ENCODE peak calls at places on chromosomes 11 and 22, in eight cellular contexts. One of them, this sample, is unnamed.

GRCh38 chr11:107857550-107858216 is 904 bp downstream of the SLC35F2 start:
- DNase-seq in AG04449: no peak
- DNase-seq in GM23248: peak; percentile 34
- DNase-seq in GM10248: no peak
- DNase-seq in NCI-H2029 treated with DMSO at 0.1 percent for 48 hours: no peak
- DNase-seq in effector memory CD4-positive, alpha-beta T cell: no peak
- DNase-seq in HepG2: no peak
- DNase-seq in fibroblast of the conjunctiva: no peak
- DNase-seq in this sample: no peak

GRCh38 chr22:37016134-37016910 is 2.9 kb downstream of the TST start:
- DNase-seq in AG04449: no peak
- DNase-seq in GM23248: no peak
- DNase-seq in GM10248: no peak
- DNase-seq in NCI-H2029 treated with DMSO at 0.1 percent for 48 hours: no peak
- DNase-seq in effector memory CD4-positive, alpha-beta T cell: no peak
- DNase-seq in HepG2: no peak
- DNase-seq in fibroblast of the conjunctiva: no peak
- DNase-seq in this sample: no peak

GRCh38 chr11:100094121-100094865 is 592.8 kb upstream of the ARHGAP42 start:
- DNase-seq in AG04449: no peak
- DNase-seq in GM23248: no peak
- DNase-seq in GM10248: no peak
- DNase-seq in NCI-H2029 treated with DMSO at 0.1 percent for 48 hours: no peak
- DNase-seq in effector memory CD4-positive, alpha-beta T cell: no peak
- DNase-seq in HepG2: no peak
- DNase-seq in fibroblast of the conjunctiva: no peak
- DNase-seq in this sample: no peak

GRCh38 chr11:18731949-18732821 is 6.2 kb upstream of the IGSF22 start:
- DNase-seq in AG04449: no peak
- DNase-seq in GM23248: peak; percentile 41
- DNase-seq in GM10248: peak; percentile 75
- DNase-seq in NCI-H2029 treated with DMSO at 0.1 percent for 48 hours: peak; percentile 6
- DNase-seq in effector memory CD4-positive, alpha-beta T cell: peak; percentile 44
- DNase-seq in HepG2: no peak
- DNase-seq in fibroblast of the conjunctiva: no peak
- DNase-seq in this sample: peak; percentile 59

GRCh38 chr22:50260801-50261614 is 475 bp downstream of the MAPK12 start:
- DNase-seq in AG04449: no peak
- DNase-seq in GM23248: peak; percentile 85
- DNase-seq in GM10248: peak; percentile 73
- DNase-seq in NCI-H2029 treated with DMSO at 0.1 percent for 48 hours: no peak
- DNase-seq in effector memory CD4-positive, alpha-beta T cell: no peak
- DNase-seq in HepG2: no peak
- DNase-seq in fibroblast of the conjunctiva: no peak
- DNase-seq in this sample: no peak

GRCh38 chr22:35498026-35498425 is 42.6 kb upstream of the RASD2 start:
- DNase-seq in AG04449: no peak
- DNase-seq in GM23248: no peak
- DNase-seq in GM10248: no peak
- DNase-seq in NCI-H2029 treated with DMSO at 0.1 percent for 48 hours: no peak
- DNase-seq in effector memory CD4-positive, alpha-beta T cell: no peak
- DNase-seq in HepG2: no peak
- DNase-seq in fibroblast of the conjunctiva: no peak
- DNase-seq in this sample: no peak

GRCh38 chr11:40328890-40329617 is 1130.4 kb downstream of the LRRC4C start:
- DNase-seq in AG04449: peak; percentile 99
- DNase-seq in GM23248: peak; percentile 84
- DNase-seq in GM10248: no peak
- DNase-seq in NCI-H2029 treated with DMSO at 0.1 percent for 48 hours: no peak
- DNase-seq in effector memory CD4-positive, alpha-beta T cell: no peak
- DNase-seq in HepG2: peak; percentile 76
- DNase-seq in fibroblast of the conjunctiva: peak; percentile 99
- DNase-seq in this sample: no peak

GRCh38 chr22:31790240-31790639 is 36.4 kb downstream of the DEPDC5 start:
- DNase-seq in AG04449: no peak
- DNase-seq in GM23248: no peak
- DNase-seq in GM10248: peak; percentile 57
- DNase-seq in NCI-H2029 treated with DMSO at 0.1 percent for 48 hours: peak; percentile 10
- DNase-seq in effector memory CD4-positive, alpha-beta T cell: no peak
- DNase-seq in HepG2: no peak
- DNase-seq in fibroblast of the conjunctiva: no peak
- DNase-seq in this sample: no peak

GRCh38 chr11:30488304-30488998 is 97.7 kb downstream of the MPPED2 start:
- DNase-seq in AG04449: peak; percentile 14
- DNase-seq in GM23248: no peak
- DNase-seq in GM10248: no peak
- DNase-seq in NCI-H2029 treated with DMSO at 0.1 percent for 48 hours: peak; percentile 95
- DNase-seq in effector memory CD4-positive, alpha-beta T cell: no peak
- DNase-seq in HepG2: peak; percentile 93
- DNase-seq in fibroblast of the conjunctiva: peak; percentile 87
- DNase-seq in this sample: no peak

GRCh38 chr11:83124631-83125424 is 32.1 kb upstream of the PCF11 start:
- DNase-seq in AG04449: no peak
- DNase-seq in GM23248: no peak
- DNase-seq in GM10248: no peak
- DNase-seq in NCI-H2029 treated with DMSO at 0.1 percent for 48 hours: no peak
- DNase-seq in effector memory CD4-positive, alpha-beta T cell: no peak
- DNase-seq in HepG2: no peak
- DNase-seq in fibroblast of the conjunctiva: no peak
- DNase-seq in this sample: no peak

GRCh38 chr11:114354076-114354475 is 46.2 kb downstream of the C11orf71 start:
- DNase-seq in AG04449: peak; percentile 77
- DNase-seq in GM23248: peak; percentile 62
- DNase-seq in GM10248: no peak
- DNase-seq in NCI-H2029 treated with DMSO at 0.1 percent for 48 hours: no peak
- DNase-seq in effector memory CD4-positive, alpha-beta T cell: no peak
- DNase-seq in HepG2: no peak
- DNase-seq in fibroblast of the conjunctiva: peak; percentile 78
- DNase-seq in this sample: no peak

GRCh38 chr11:20000393-20001134 is 159.7 kb downstream of the DBX1 start:
- DNase-seq in AG04449: no peak
- DNase-seq in GM23248: no peak
- DNase-seq in GM10248: no peak
- DNase-seq in NCI-H2029 treated with DMSO at 0.1 percent for 48 hours: peak; percentile 88
- DNase-seq in effector memory CD4-positive, alpha-beta T cell: no peak
- DNase-seq in HepG2: peak; percentile 88
- DNase-seq in fibroblast of the conjunctiva: no peak
- DNase-seq in this sample: no peak

GRCh38 chr22:40951795-40952602 is 821 bp downstream of the RBX1 start:
- DNase-seq in AG04449: no peak
- DNase-seq in GM23248: peak; percentile 56
- DNase-seq in GM10248: peak; percentile 30
- DNase-seq in NCI-H2029 treated with DMSO at 0.1 percent for 48 hours: no peak
- DNase-seq in effector memory CD4-positive, alpha-beta T cell: no peak
- DNase-seq in HepG2: no peak
- DNase-seq in fibroblast of the conjunctiva: no peak
- DNase-seq in this sample: no peak

GRCh38 chr11:73226297-73227006 is 8.4 kb downstream of the P2RY2 start:
- DNase-seq in AG04449: no peak
- DNase-seq in GM23248: no peak
- DNase-seq in GM10248: no peak
- DNase-seq in NCI-H2029 treated with DMSO at 0.1 percent for 48 hours: no peak
- DNase-seq in effector memory CD4-positive, alpha-beta T cell: no peak
- DNase-seq in HepG2: no peak
- DNase-seq in fibroblast of the conjunctiva: no peak
- DNase-seq in this sample: no peak

GRCh38 chr11:90947930-90948329 is 725.1 kb upstream of the CHORDC1 start:
- DNase-seq in AG04449: no peak
- DNase-seq in GM23248: no peak
- DNase-seq in GM10248: no peak
- DNase-seq in NCI-H2029 treated with DMSO at 0.1 percent for 48 hours: no peak
- DNase-seq in effector memory CD4-positive, alpha-beta T cell: no peak
- DNase-seq in HepG2: no peak
- DNase-seq in fibroblast of the conjunctiva: no peak
- DNase-seq in this sample: no peak

GRCh38 chr22:37167176-37167980 is 17.7 kb upstream of the IL2RB start:
- DNase-seq in AG04449: no peak
- DNase-seq in GM23248: no peak
- DNase-seq in GM10248: no peak
- DNase-seq in NCI-H2029 treated with DMSO at 0.1 percent for 48 hours: no peak
- DNase-seq in effector memory CD4-positive, alpha-beta T cell: no peak
- DNase-seq in HepG2: no peak
- DNase-seq in fibroblast of the conjunctiva: no peak
- DNase-seq in this sample: no peak

GRCh38 chr11:76166314-76166713 is 40.0 kb downstream of the WNT11 start:
- DNase-seq in AG04449: no peak
- DNase-seq in GM23248: no peak
- DNase-seq in GM10248: no peak
- DNase-seq in NCI-H2029 treated with DMSO at 0.1 percent for 48 hours: no peak
- DNase-seq in effector memory CD4-positive, alpha-beta T cell: no peak
- DNase-seq in HepG2: no peak
- DNase-seq in fibroblast of the conjunctiva: no peak
- DNase-seq in this sample: no peak

GRCh38 chr11:74311352-74311926 is at the start of gene P4HA3:
- DNase-seq in AG04449: no peak
- DNase-seq in GM23248: peak; percentile 82
- DNase-seq in GM10248: peak; percentile 74
- DNase-seq in NCI-H2029 treated with DMSO at 0.1 percent for 48 hours: peak; percentile 21
- DNase-seq in effector memory CD4-positive, alpha-beta T cell: peak; percentile 9
- DNase-seq in HepG2: peak; percentile 13
- DNase-seq in fibroblast of the conjunctiva: no peak
- DNase-seq in this sample: peak; percentile 34

GRCh38 chr11:121780971-121781370 is 328.2 kb upstream of the SORL1-AS1 start:
- DNase-seq in AG04449: no peak
- DNase-seq in GM23248: no peak
- DNase-seq in GM10248: no peak
- DNase-seq in NCI-H2029 treated with DMSO at 0.1 percent for 48 hours: no peak
- DNase-seq in effector memory CD4-positive, alpha-beta T cell: no peak
- DNase-seq in HepG2: no peak
- DNase-seq in fibroblast of the conjunctiva: no peak
- DNase-seq in this sample: no peak

GRCh38 chr11:62402226-62402625 is 16.6 kb upstream of the SCGB1A1 start:
- DNase-seq in AG04449: no peak
- DNase-seq in GM23248: peak; percentile 57
- DNase-seq in GM10248: no peak
- DNase-seq in NCI-H2029 treated with DMSO at 0.1 percent for 48 hours: no peak
- DNase-seq in effector memory CD4-positive, alpha-beta T cell: peak; percentile 9
- DNase-seq in HepG2: no peak
- DNase-seq in fibroblast of the conjunctiva: no peak
- DNase-seq in this sample: peak; percentile 10

GRCh38 chr22:43693245-43693644 is 118.9 kb downstream of the EFCAB6 start:
- DNase-seq in AG04449: no peak
- DNase-seq in GM23248: no peak
- DNase-seq in GM10248: no peak
- DNase-seq in NCI-H2029 treated with DMSO at 0.1 percent for 48 hours: no peak
- DNase-seq in effector memory CD4-positive, alpha-beta T cell: no peak
- DNase-seq in HepG2: no peak
- DNase-seq in fibroblast of the conjunctiva: no peak
- DNase-seq in this sample: no peak

GRCh38 chr11:36361901-36362391 is 65.9 kb downstream of the PRR5L start:
- DNase-seq in AG04449: peak; percentile 92
- DNase-seq in GM23248: peak; percentile 89
- DNase-seq in GM10248: no peak
- DNase-seq in NCI-H2029 treated with DMSO at 0.1 percent for 48 hours: no peak
- DNase-seq in effector memory CD4-positive, alpha-beta T cell: no peak
- DNase-seq in HepG2: no peak
- DNase-seq in fibroblast of the conjunctiva: no peak
- DNase-seq in this sample: no peak

GRCh38 chr11:123525072-123525471 is 95.0 kb downstream of the GRAMD1B start:
- DNase-seq in AG04449: no peak
- DNase-seq in GM23248: peak; percentile 31
- DNase-seq in GM10248: no peak
- DNase-seq in NCI-H2029 treated with DMSO at 0.1 percent for 48 hours: no peak
- DNase-seq in effector memory CD4-positive, alpha-beta T cell: no peak
- DNase-seq in HepG2: no peak
- DNase-seq in fibroblast of the conjunctiva: no peak
- DNase-seq in this sample: no peak

GRCh38 chr22:46587067-46587471 is 33.1 kb upstream of the GRAMD4 start:
- DNase-seq in AG04449: no peak
- DNase-seq in GM23248: no peak
- DNase-seq in GM10248: peak; percentile 85
- DNase-seq in NCI-H2029 treated with DMSO at 0.1 percent for 48 hours: no peak
- DNase-seq in effector memory CD4-positive, alpha-beta T cell: no peak
- DNase-seq in HepG2: no peak
- DNase-seq in fibroblast of the conjunctiva: no peak
- DNase-seq in this sample: no peak

GRCh38 chr22:23835773-23836144 is 3.0 kb downstream of the DERL3 start:
- DNase-seq in AG04449: no peak
- DNase-seq in GM23248: no peak
- DNase-seq in GM10248: no peak
- DNase-seq in NCI-H2029 treated with DMSO at 0.1 percent for 48 hours: no peak
- DNase-seq in effector memory CD4-positive, alpha-beta T cell: no peak
- DNase-seq in HepG2: no peak
- DNase-seq in fibroblast of the conjunctiva: no peak
- DNase-seq in this sample: no peak

GRCh38 chr11:59787255-59787588 is 23.4 kb downstream of the MRPL16 start:
- DNase-seq in AG04449: no peak
- DNase-seq in GM23248: no peak
- DNase-seq in GM10248: no peak
- DNase-seq in NCI-H2029 treated with DMSO at 0.1 percent for 48 hours: no peak
- DNase-seq in effector memory CD4-positive, alpha-beta T cell: no peak
- DNase-seq in HepG2: no peak
- DNase-seq in fibroblast of the conjunctiva: no peak
- DNase-seq in this sample: no peak

GRCh38 chr11:126585388-126586302 is 230.2 kb downstream of the ST3GAL4 start:
- DNase-seq in AG04449: peak; percentile 89
- DNase-seq in GM23248: peak; percentile 97
- DNase-seq in GM10248: no peak
- DNase-seq in NCI-H2029 treated with DMSO at 0.1 percent for 48 hours: peak; percentile 99
- DNase-seq in effector memory CD4-positive, alpha-beta T cell: no peak
- DNase-seq in HepG2: no peak
- DNase-seq in fibroblast of the conjunctiva: peak; percentile 83
- DNase-seq in this sample: no peak

GRCh38 chr11:121426476-121427454 is 25.3 kb upstream of the SORL1 start:
- DNase-seq in AG04449: no peak
- DNase-seq in GM23248: peak; percentile 45
- DNase-seq in GM10248: peak; percentile 68
- DNase-seq in NCI-H2029 treated with DMSO at 0.1 percent for 48 hours: no peak
- DNase-seq in effector memory CD4-positive, alpha-beta T cell: peak; percentile 12
- DNase-seq in HepG2: no peak
- DNase-seq in fibroblast of the conjunctiva: no peak
- DNase-seq in this sample: peak; percentile 11

GRCh38 chr11:117808768-117809167 is 11.8 kb upstream of the DSCAML1 start:
- DNase-seq in AG04449: no peak
- DNase-seq in GM23248: no peak
- DNase-seq in GM10248: no peak
- DNase-seq in NCI-H2029 treated with DMSO at 0.1 percent for 48 hours: no peak
- DNase-seq in effector memory CD4-positive, alpha-beta T cell: no peak
- DNase-seq in HepG2: no peak
- DNase-seq in fibroblast of the conjunctiva: no peak
- DNase-seq in this sample: no peak

GRCh38 chr11:35927730-35928129 is 16.1 kb upstream of the LDLRAD3 start:
- DNase-seq in AG04449: no peak
- DNase-seq in GM23248: peak; percentile 45
- DNase-seq in GM10248: no peak
- DNase-seq in NCI-H2029 treated with DMSO at 0.1 percent for 48 hours: no peak
- DNase-seq in effector memory CD4-positive, alpha-beta T cell: no peak
- DNase-seq in HepG2: peak; percentile 41
- DNase-seq in fibroblast of the conjunctiva: peak; percentile 66
- DNase-seq in this sample: no peak

GRCh38 chr11:18501629-18502028 is 25.1 kb downstream of the TSG101 start:
- DNase-seq in AG04449: no peak
- DNase-seq in GM23248: no peak
- DNase-seq in GM10248: no peak
- DNase-seq in NCI-H2029 treated with DMSO at 0.1 percent for 48 hours: no peak
- DNase-seq in effector memory CD4-positive, alpha-beta T cell: no peak
- DNase-seq in HepG2: no peak
- DNase-seq in fibroblast of the conjunctiva: no peak
- DNase-seq in this sample: no peak